ENCODE peak calls at places on chromosome 3, in ten cellular contexts. One of them, this sample, is unnamed.

GRCh38 chr3:67809370-67809935 is 155.0 kb upstream of the SUCLG2 start:
- DNase-seq in ovary: no peak
- DNase-seq in GM23338: peak
- DNase-seq in hepatocyte: no peak
- DNase-seq in AG04450: no peak
- DNase-seq in tibial nerve: no peak
- DNase-seq in IMR-90: no peak
- DNase-seq in esophagus muscularis mucosa: no peak
- DNase-seq in lung: no peak
- DNase-seq in lower lobe of right lung: no peak
- DNase-seq in this sample: no peak

GRCh38 chr3:107028086-107028485 is 349.2 kb upstream of the CCDC54 start:
- DNase-seq in tibial nerve: no peak
- DNase-seq in AG04450: no peak
- DNase-seq in lower lobe of right lung: no peak
- DNase-seq in IMR-90: no peak
- DNase-seq in ovary: no peak
- DNase-seq in GM23338: no peak
- DNase-seq in hepatocyte: no peak
- DNase-seq in lung: no peak
- DNase-seq in esophagus muscularis mucosa: no peak
- DNase-seq in this sample: no peak

GRCh38 chr3:164186095-164186494 is 892.2 kb downstream of the SI start:
- DNase-seq in esophagus muscularis mucosa: no peak
- DNase-seq in lower lobe of right lung: no peak
- DNase-seq in lung: no peak
- DNase-seq in hepatocyte: no peak
- DNase-seq in tibial nerve: no peak
- DNase-seq in IMR-90: no peak
- DNase-seq in GM23338: peak
- DNase-seq in ovary: no peak
- DNase-seq in AG04450: no peak
- DNase-seq in this sample: no peak

GRCh38 chr3:66854752-66855151 is 143.4 kb upstream of the KBTBD8 start:
- DNase-seq in GM23338: peak
- DNase-seq in AG04450: no peak
- DNase-seq in lower lobe of right lung: no peak
- DNase-seq in lung: no peak
- DNase-seq in esophagus muscularis mucosa: no peak
- DNase-seq in ovary: no peak
- DNase-seq in tibial nerve: no peak
- DNase-seq in IMR-90: no peak
- DNase-seq in hepatocyte: no peak
- DNase-seq in this sample: no peak

GRCh38 chr3:139935866-139936817 is 1.2 kb downstream of the CLSTN2 start:
- DNase-seq in tibial nerve: peak
- DNase-seq in lung: no peak
- DNase-seq in IMR-90: no peak
- DNase-seq in GM23338: peak
- DNase-seq in lower lobe of right lung: peak
- DNase-seq in AG04450: no peak
- DNase-seq in ovary: peak
- DNase-seq in hepatocyte: peak
- DNase-seq in esophagus muscularis mucosa: peak
- DNase-seq in this sample: no peak

GRCh38 chr3:13657660-13658435 is 108.9 kb downstream of the FBLN2 start:
- DNase-seq in esophagus muscularis mucosa: no peak
- DNase-seq in ovary: no peak
- DNase-seq in GM23338: peak
- DNase-seq in lung: peak
- DNase-seq in IMR-90: peak
- DNase-seq in hepatocyte: peak
- DNase-seq in lower lobe of right lung: peak
- DNase-seq in AG04450: no peak
- DNase-seq in tibial nerve: no peak
- DNase-seq in this sample: no peak

GRCh38 chr3:106004137-106004600 is 135.4 kb upstream of the CBLB start:
- DNase-seq in lung: no peak
- DNase-seq in tibial nerve: no peak
- DNase-seq in GM23338: no peak
- DNase-seq in hepatocyte: peak
- DNase-seq in AG04450: peak
- DNase-seq in lower lobe of right lung: no peak
- DNase-seq in ovary: no peak
- DNase-seq in IMR-90: peak
- DNase-seq in esophagus muscularis mucosa: no peak
- DNase-seq in this sample: no peak

GRCh38 chr3:131007782-131008181 is 18.8 kb downstream of the ASTE1 start:
- DNase-seq in ovary: no peak
- DNase-seq in hepatocyte: no peak
- DNase-seq in tibial nerve: no peak
- DNase-seq in lower lobe of right lung: no peak
- DNase-seq in IMR-90: peak
- DNase-seq in lung: no peak
- DNase-seq in GM23338: no peak
- DNase-seq in esophagus muscularis mucosa: no peak
- DNase-seq in AG04450: no peak
- DNase-seq in this sample: no peak

DNA sequence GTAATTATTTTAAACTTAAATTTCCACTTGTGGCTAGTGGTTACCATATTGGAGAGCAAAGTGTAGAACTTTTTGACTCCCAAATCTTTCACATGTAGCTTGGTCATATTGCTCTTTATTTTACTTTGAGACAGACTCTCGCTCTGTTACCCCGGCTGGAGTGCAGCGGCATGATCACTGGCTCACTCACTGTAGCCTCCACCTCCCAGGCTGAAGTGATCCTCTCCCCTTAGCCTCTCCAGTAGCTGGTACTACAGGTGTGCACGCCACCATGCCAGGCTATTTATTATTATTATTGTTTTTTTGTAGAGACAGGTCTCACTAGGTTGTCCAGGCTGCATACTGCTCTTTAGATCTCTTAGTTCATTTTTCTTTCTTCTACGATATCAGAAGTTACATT is 3.9 kb downstream of the FNDC3B start:
- DNase-seq in esophagus muscularis mucosa: no peak
- DNase-seq in lung: no peak
- DNase-seq in GM23338: no peak
- DNase-seq in IMR-90: no peak
- DNase-seq in hepatocyte: no peak
- DNase-seq in tibial nerve: no peak
- DNase-seq in AG04450: no peak
- DNase-seq in ovary: no peak
- DNase-seq in lower lobe of right lung: no peak
- DNase-seq in this sample: no peak
- H3K4me3 ChIP-seq in esophagus muscularis mucosa: no peak
- H3K4me3 ChIP-seq in lung: no peak
- H3K4me3 ChIP-seq in GM23338: no peak
- H3K4me3 ChIP-seq in IMR-90: no peak
- H3K4me3 ChIP-seq in hepatocyte: no peak
- H3K4me3 ChIP-seq in tibial nerve: no peak
- H3K4me3 ChIP-seq in AG04450: no peak
- H3K4me3 ChIP-seq in ovary: no peak
- H3K4me3 ChIP-seq in lower lobe of right lung: no peak
- H3K4me3 ChIP-seq in this sample: peak

GRCh38 chr3:149015383-149015782 is 24.0 kb downstream of the GYG1 start:
- DNase-seq in GM23338: no peak
- DNase-seq in esophagus muscularis mucosa: no peak
- DNase-seq in ovary: no peak
- DNase-seq in lower lobe of right lung: no peak
- DNase-seq in lung: no peak
- DNase-seq in hepatocyte: no peak
- DNase-seq in tibial nerve: no peak
- DNase-seq in AG04450: no peak
- DNase-seq in IMR-90: peak
- DNase-seq in this sample: no peak

GRCh38 chr3:149018247-149018646 is 26.9 kb downstream of the GYG1 start:
- DNase-seq in lung: no peak
- DNase-seq in GM23338: no peak
- DNase-seq in tibial nerve: no peak
- DNase-seq in IMR-90: peak
- DNase-seq in lower lobe of right lung: no peak
- DNase-seq in esophagus muscularis mucosa: no peak
- DNase-seq in ovary: no peak
- DNase-seq in AG04450: no peak
- DNase-seq in hepatocyte: no peak
- DNase-seq in this sample: no peak

GRCh38 chr3:149019581-149019980 is 28.2 kb downstream of the GYG1 start:
- DNase-seq in ovary: no peak
- DNase-seq in GM23338: peak
- DNase-seq in IMR-90: peak
- DNase-seq in hepatocyte: no peak
- DNase-seq in lung: no peak
- DNase-seq in lower lobe of right lung: no peak
- DNase-seq in tibial nerve: no peak
- DNase-seq in AG04450: no peak
- DNase-seq in esophagus muscularis mucosa: no peak
- DNase-seq in this sample: no peak

GRCh38 chr3:149016242-149016641 is 24.9 kb downstream of the GYG1 start:
- DNase-seq in lung: no peak
- DNase-seq in IMR-90: no peak
- DNase-seq in tibial nerve: no peak
- DNase-seq in esophagus muscularis mucosa: no peak
- DNase-seq in ovary: no peak
- DNase-seq in GM23338: no peak
- DNase-seq in AG04450: no peak
- DNase-seq in lower lobe of right lung: no peak
- DNase-seq in hepatocyte: no peak
- DNase-seq in this sample: no peak

DNA sequence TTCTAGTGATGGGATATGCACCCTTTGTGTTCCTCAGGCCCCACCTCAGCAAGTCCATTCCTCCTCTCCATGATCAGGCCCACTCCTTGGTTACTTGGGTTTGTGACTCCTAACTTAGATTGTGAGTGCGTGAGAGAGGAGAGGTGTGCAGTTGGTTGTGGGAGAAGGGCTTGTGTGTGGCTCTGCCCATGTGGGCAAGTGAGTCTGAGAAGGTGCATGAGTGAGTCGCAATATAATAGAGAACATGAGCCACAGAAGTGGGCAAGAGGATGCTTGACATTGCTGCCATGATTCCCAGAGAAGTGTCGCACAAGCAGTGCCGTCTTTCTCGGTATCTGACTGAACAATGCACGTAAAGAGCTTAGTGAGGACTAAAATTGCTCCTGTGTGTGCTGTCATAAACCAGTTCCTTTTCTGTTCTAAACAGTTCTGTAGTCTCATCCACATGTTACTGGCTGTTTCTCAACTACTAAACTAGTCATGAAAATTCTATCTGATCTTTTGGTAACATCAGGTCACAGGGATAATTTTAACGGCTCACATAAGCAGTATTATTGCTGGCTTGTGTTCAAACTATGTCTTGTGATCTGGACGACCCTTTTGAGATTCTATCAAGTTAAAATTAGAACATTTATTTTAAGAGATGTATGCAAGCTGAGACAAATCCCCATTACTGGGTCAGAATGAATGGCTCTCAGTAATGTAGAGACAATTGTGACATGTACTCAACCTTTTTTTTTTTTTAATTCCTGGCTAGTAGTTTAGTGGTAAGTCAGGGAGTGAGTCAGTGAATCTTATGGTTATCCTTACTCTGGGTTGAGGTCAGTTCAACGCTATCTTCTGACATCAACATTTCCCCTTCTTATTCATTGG is 25.6 kb downstream of the GYG1 start:
- DNase-seq in ovary: no peak
- DNase-seq in esophagus muscularis mucosa: no peak
- DNase-seq in lung: no peak
- DNase-seq in hepatocyte: no peak
- DNase-seq in IMR-90: peak
- DNase-seq in AG04450: peak
- DNase-seq in tibial nerve: no peak
- DNase-seq in GM23338: no peak
- DNase-seq in lower lobe of right lung: no peak
- DNase-seq in this sample: no peak
- H3K27ac ChIP-seq in ovary: no peak
- H3K27ac ChIP-seq in esophagus muscularis mucosa: peak
- H3K27ac ChIP-seq in lung: peak
- H3K27ac ChIP-seq in hepatocyte: no peak
- H3K27ac ChIP-seq in IMR-90: peak
- H3K27ac ChIP-seq in AG04450: peak
- H3K27ac ChIP-seq in tibial nerve: no peak
- H3K27ac ChIP-seq in GM23338: no peak
- H3K27ac ChIP-seq in lower lobe of right lung: no peak
- H3K27ac ChIP-seq in this sample: peak

GRCh38 chr3:27824312-27825200 is 102.4 kb upstream of the EOMES start:
- DNase-seq in esophagus muscularis mucosa: no peak
- DNase-seq in hepatocyte: no peak
- DNase-seq in IMR-90: no peak
- DNase-seq in tibial nerve: no peak
- DNase-seq in AG04450: no peak
- DNase-seq in ovary: no peak
- DNase-seq in lower lobe of right lung: no peak
- DNase-seq in lung: no peak
- DNase-seq in GM23338: no peak
- DNase-seq in this sample: no peak
- TF ChIP-seq CTCF in esophagus muscularis mucosa: no peak
- TF ChIP-seq CTCF in hepatocyte: no peak
- TF ChIP-seq CTCF in IMR-90: no peak
- TF ChIP-seq CTCF in tibial nerve: no peak
- TF ChIP-seq CTCF in AG04450: no peak
- TF ChIP-seq CTCF in ovary: no peak
- TF ChIP-seq CTCF in lower lobe of right lung: no peak
- TF ChIP-seq CTCF in lung: no peak
- TF ChIP-seq CTCF in GM23338: no peak
- TF ChIP-seq CTCF in this sample: no peak

GRCh38 chr3:6733699-6734394 is 127.1 kb upstream of the GRM7 start:
- DNase-seq in IMR-90: no peak
- DNase-seq in tibial nerve: no peak
- DNase-seq in ovary: no peak
- DNase-seq in GM23338: no peak
- DNase-seq in hepatocyte: no peak
- DNase-seq in esophagus muscularis mucosa: no peak
- DNase-seq in lower lobe of right lung: no peak
- DNase-seq in lung: no peak
- DNase-seq in AG04450: no peak
- DNase-seq in this sample: no peak

GRCh38 chr3:6734395-6734746 is 126.5 kb upstream of the GRM7 start:
- DNase-seq in lung: no peak
- DNase-seq in AG04450: no peak
- DNase-seq in lower lobe of right lung: no peak
- DNase-seq in ovary: no peak
- DNase-seq in IMR-90: no peak
- DNase-seq in tibial nerve: no peak
- DNase-seq in hepatocyte: no peak
- DNase-seq in esophagus muscularis mucosa: no peak
- DNase-seq in GM23338: no peak
- DNase-seq in this sample: no peak

GRCh38 chr3:6736781-6737180 is 124.1 kb upstream of the GRM7 start:
- DNase-seq in ovary: no peak
- DNase-seq in AG04450: no peak
- DNase-seq in GM23338: no peak
- DNase-seq in tibial nerve: no peak
- DNase-seq in lower lobe of right lung: no peak
- DNase-seq in lung: no peak
- DNase-seq in IMR-90: no peak
- DNase-seq in hepatocyte: no peak
- DNase-seq in esophagus muscularis mucosa: no peak
- DNase-seq in this sample: no peak

GRCh38 chr3:6739288-6739687 is 121.6 kb upstream of the GRM7 start:
- DNase-seq in hepatocyte: no peak
- DNase-seq in tibial nerve: no peak
- DNase-seq in ovary: no peak
- DNase-seq in lung: no peak
- DNase-seq in GM23338: no peak
- DNase-seq in esophagus muscularis mucosa: no peak
- DNase-seq in IMR-90: no peak
- DNase-seq in lower lobe of right lung: no peak
- DNase-seq in AG04450: no peak
- DNase-seq in this sample: no peak

GRCh38 chr3:6737223-6737994 is 123.5 kb upstream of the GRM7 start:
- DNase-seq in lower lobe of right lung: no peak
- DNase-seq in ovary: no peak
- DNase-seq in esophagus muscularis mucosa: no peak
- DNase-seq in lung: no peak
- DNase-seq in IMR-90: no peak
- DNase-seq in tibial nerve: no peak
- DNase-seq in GM23338: no peak
- DNase-seq in AG04450: no peak
- DNase-seq in hepatocyte: no peak
- DNase-seq in this sample: no peak
- H3K4me3 ChIP-seq in lower lobe of right lung: no peak
- H3K4me3 ChIP-seq in ovary: no peak
- H3K4me3 ChIP-seq in esophagus muscularis mucosa: no peak
- H3K4me3 ChIP-seq in lung: no peak
- H3K4me3 ChIP-seq in IMR-90: no peak
- H3K4me3 ChIP-seq in tibial nerve: no peak
- H3K4me3 ChIP-seq in GM23338: no peak
- H3K4me3 ChIP-seq in AG04450: no peak
- H3K4me3 ChIP-seq in hepatocyte: no peak
- H3K4me3 ChIP-seq in this sample: no peak

This sample was measured in coronary artery.